ENCODE peak calls at places on chromosomes 5 and 9, in four cellular contexts. X is left lung, T is IMR-90, O is heart left ventricle. U is an unnamed sample.

GRCh38 chr5:59724482-59725392 is 168.8 kb downstream of the PDE4D start:
- DNase-seq in X (no peak), T (peak; percentile 36), O (no peak), U (no peak)

GRCh38 chr5:2165203-2165602 is 282.5 kb upstream of the IRX4 start:
- DNase-seq in X (no peak), T (no peak), O (no peak), U (no peak)

GRCh38 chr5:108983456-108984092 is 235.9 kb downstream of the FER start:
- DNase-seq in X (no peak), T (peak; percentile 71), O (no peak), U (no peak)

GRCh38 chr5:76710991-76711390 is 4.9 kb upstream of the F2R start:
- DNase-seq in X (no peak), T (peak; percentile 61), O (no peak), U (no peak)

GRCh38 chr9:87776481-87777373 is 50.8 kb downstream of the CTSL start:
- DNase-seq in X (no peak), T (no peak), O (no peak), U (no peak)

GRCh38 chr5:57566914-57567313 is 84.3 kb upstream of the ACTBL2 start:
- DNase-seq in X (no peak), T (peak; percentile 89), O (no peak), U (no peak)

GRCh38 chr9:34552986-34553385 is 30.2 kb upstream of the ENHO start:
- DNase-seq in X (peak; percentile 38), T (no peak), O (no peak), U (no peak)

GRCh38 chr5:179747815-179748214 is 15.2 kb downstream of the MAML1 start:
- DNase-seq in X (no peak), T (peak; percentile 18), O (no peak), U (no peak)

GRCh38 chr9:131707677-131708612 is 31.9 kb downstream of the RAPGEF1 start:
- DNase-seq in X (no peak), T (peak; percentile 81), O (peak; percentile 90), U (no peak)

GRCh38 chr9:123867971-123868370 is 62.0 kb downstream of the DENND1A start:
- DNase-seq in X (no peak), T (peak; percentile 6), O (no peak), U (no peak)

GRCh38 chr5:12071455-12071854 is 167.2 kb upstream of the CTNND2 start:
- DNase-seq in X (no peak), T (no peak), O (no peak), U (no peak)

GRCh38 chr5:174755103-174755502 is 30.7 kb downstream of the MSX2 start:
- DNase-seq in X (no peak), T (peak; percentile 22), O (no peak), U (no peak)

GRCh38 chr5:136065588-136065987 is 36.8 kb downstream of the TGFBI start:
- DNase-seq in X (no peak), T (no peak), O (no peak), U (no peak)

GRCh38 chr9:114776683-114777399 is 29.0 kb downstream of the TNFSF15 start:
- DNase-seq in X (no peak), T (no peak), O (no peak), U (no peak)

GRCh38 chr5:115815693-115816225 is 700 bp downstream of the CDO1 start:
- DNase-seq in X (peak; percentile 80), T (no peak), O (peak; percentile 29), U (no peak)

GRCh38 chr5:16427572-16427971 is 38.0 kb downstream of the ZNF622 start:
- DNase-seq in X (no peak), T (no peak), O (no peak), U (no peak)

GRCh38 chr9:36818242-36818938 is 215.7 kb downstream of the PAX5 start:
- DNase-seq in X (no peak), T (no peak), O (no peak), U (peak; percentile 25)

GRCh38 chr9:91421022-91421765 is 2.4 kb downstream of the NFIL3 start:
- DNase-seq in X (peak; percentile 86), T (peak; percentile 62), O (peak; percentile 34), U (no peak)

GRCh38 chr9:94600258-94600657 is 6.6 kb upstream of the FBP2 start:
- DNase-seq in X (no peak), T (no peak), O (no peak), U (no peak)

GRCh38 chr5:42579320-42579719 is 156.1 kb downstream of the GHR start:
- DNase-seq in X (no peak), T (no peak), O (no peak), U (no peak)

GRCh38 chr5:35478856-35479682 is 138.6 kb upstream of the SPEF2 start:
- DNase-seq in X (no peak), T (peak; percentile 39), O (no peak), U (no peak)

GRCh38 chr9:107710552-107710951 is 221.0 kb upstream of the KLF4 start:
- DNase-seq in X (no peak), T (peak; percentile 12), O (no peak), U (no peak)

GRCh38 chr9:133253268-133253667 is 21.7 kb downstream of the ABO start:
- DNase-seq in X (no peak), T (no peak), O (no peak), U (no peak)

GRCh38 chr9:106953166-106953565 is 90.2 kb downstream of the ZNF462 start:
- DNase-seq in X (no peak), T (peak; percentile 88), O (no peak), U (no peak)

GRCh38 chr5:55851675-55851979 is 470 bp downstream of the IL31RA start:
- DNase-seq in X (no peak), T (no peak), O (no peak), U (no peak)

GRCh38 chr9:135523521-135524129 is 2.4 kb downstream of the LCN1 start:
- DNase-seq in X (peak; percentile 49), T (no peak), O (no peak), U (peak; percentile 34)

GRCh38 chr9:95242613-95243012 is 74.9 kb downstream of the FANCC start:
- DNase-seq in X (no peak), T (no peak), O (no peak), U (no peak)

GRCh38 chr9:106921341-106921899 is 58.5 kb downstream of the ZNF462 start:
- DNase-seq in X (no peak), T (peak; percentile 84), O (peak; percentile 63), U (no peak)

GRCh38 chr5:119379096-119379495 is 23.3 kb downstream of the TNFAIP8 start:
- DNase-seq in X (no peak), T (no peak), O (no peak), U (no peak)

GRCh38 chr5:119377066-119377465 is 21.2 kb downstream of the TNFAIP8 start:
- DNase-seq in X (no peak), T (no peak), O (no peak), U (no peak)

GRCh38 chr5:119382167-119382566 is 26.3 kb downstream of the TNFAIP8 start:
- DNase-seq in X (no peak), T (peak; percentile 94), O (no peak), U (no peak)

GRCh38 chr5:119379929-119380328 is 24.1 kb downstream of the TNFAIP8 start:
- DNase-seq in X (no peak), T (no peak), O (no peak), U (no peak)

GRCh38 chr5:119378075-119378699 is 22.4 kb downstream of the TNFAIP8 start:
- DNase-seq in X (no peak), T (peak; percentile 66), O (no peak), U (no peak)
- TF ChIP-seq CTCF in X (no peak), T (no peak), O (no peak), U (no peak)

GRCh38 chr9:110089681-110090370 is 118.1 kb downstream of the C9orf152 start:
- DNase-seq in X (no peak), T (peak; percentile 26), O (no peak), U (no peak)

GRCh38 chr9:110088099-110088498 is 119.9 kb downstream of the C9orf152 start:
- DNase-seq in X (no peak), T (no peak), O (no peak), U (no peak)

GRCh38 chr9:110081395-110081794 is 126.6 kb downstream of the C9orf152 start:
- DNase-seq in X (no peak), T (peak; percentile 68), O (no peak), U (no peak)

GRCh38 chr9:110083866-110084265 is 124.1 kb downstream of the C9orf152 start:
- DNase-seq in X (no peak), T (no peak), O (no peak), U (no peak)

GRCh38 chr9:110086537-110086936 is 121.4 kb downstream of the C9orf152 start:
- DNase-seq in X (no peak), T (no peak), O (no peak), U (no peak)
- H3K4me1 ChIP-seq in X (peaks cover 12% of the 10 kb centered on the region), T (peaks cover 16% of the 10 kb centered on the region), O (peaks cover 42% of the 10 kb centered on the region), U (peaks cover 33% of the 10 kb centered on the region)

DNA sequence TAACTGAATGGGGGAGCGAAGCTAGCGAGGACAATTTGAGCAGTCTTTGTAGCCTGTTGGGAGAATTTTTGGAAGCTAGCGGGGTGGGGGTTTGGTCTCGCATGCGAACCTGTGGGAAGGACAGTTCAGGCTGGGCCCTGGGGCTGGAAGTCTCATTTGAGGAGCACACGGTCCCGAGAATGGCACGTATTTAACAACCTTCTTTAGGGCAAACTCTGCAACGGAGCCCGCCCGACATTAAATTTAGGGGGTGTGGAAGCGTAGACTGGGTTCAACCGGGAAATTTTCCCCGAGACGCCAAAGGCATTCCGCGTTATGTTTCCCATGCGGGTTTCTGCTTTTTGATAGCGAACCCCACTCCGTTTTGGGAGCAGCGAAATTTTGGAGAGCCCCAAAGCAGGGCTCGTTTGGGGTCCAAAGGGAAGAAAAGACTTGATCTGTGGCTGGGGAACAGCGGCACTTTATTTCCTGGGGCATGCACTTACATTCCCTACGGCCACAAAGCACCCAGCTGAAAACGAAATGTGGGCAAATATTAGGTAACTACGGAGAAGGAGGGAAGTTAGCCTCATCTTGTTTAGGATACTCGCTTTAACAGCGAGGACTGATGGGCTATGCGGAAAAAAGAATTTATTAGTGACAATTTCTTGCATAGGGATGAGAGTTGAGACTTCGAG is 35.3 kb upstream of the NFIB start:
- DNase-seq in X (no peak), T (no peak), O (no peak), U (no peak)
- H3K4me3 ChIP-seq in X (peak overlapping the region; percentile 4), T (no peak overlapping the region), O (peak overlapping the region; percentile 72), U (peak overlapping the region; percentile 35)

GRCh38 chr9:13090588-13090987 is 188.9 kb downstream of the MPDZ start:
- DNase-seq in X (no peak), T (no peak), O (no peak), U (no peak)

GRCh38 chr9:13083973-13084528 is 195.4 kb downstream of the MPDZ start:
- DNase-seq in X (no peak), T (peak; percentile 66), O (no peak), U (no peak)

GRCh38 chr9:13089721-13090120 is 189.8 kb downstream of the MPDZ start:
- DNase-seq in X (no peak), T (no peak), O (no peak), U (no peak)

GRCh38 chr9:13083366-13083765 is 196.1 kb downstream of the MPDZ start:
- DNase-seq in X (no peak), T (no peak), O (no peak), U (no peak)

GRCh38 chr9:13088734-13089427 is 190.6 kb downstream of the MPDZ start:
- DNase-seq in X (no peak), T (peak; percentile 57), O (no peak), U (no peak)
- TF ChIP-seq CTCF in X (peak; percentile 73), T (peak; percentile 67), O (peak; percentile 69), U (peak; percentile 92)

U was measured in RWPE2.